ENCODE peak calls at places on chromosomes 16 and 17, in six cellular contexts. Z is endothelial cell, Y is Calu3, X is osteocyte, H is A549, Q is PC-9. L is an unnamed sample.
A peak's percentile ranks its signal among the peaks of the same experiment; 100 is the strongest.

GRCh38 chr17:44400226-44400847 is 10.9 kb upstream of the ITGA2B start:
- DNase-seq in Q (no peak), Z (no peak), X (no peak), H (peak; percentile 48), Y (peak; percentile 26), L (no peak)

GRCh38 chr17:27315322-27315721 is 21.4 kb downstream of the WSB1 start:
- DNase-seq in X (no peak), Y (no peak), Z (no peak), H (no peak), Q (no peak), L (peak; percentile 94)

GRCh38 chr17:60598001-60598736 is 1.8 kb upstream of the PPM1D start:
- DNase-seq in X (no peak), H (no peak), Y (no peak), Z (no peak), Q (no peak), L (no peak)

GRCh38 chr16:56631197-56631596 is 1.3 kb upstream of the MT1M start:
- DNase-seq in Q (no peak), H (no peak), Z (no peak), X (no peak), Y (no peak), L (no peak)

GRCh38 chr16:46972429-46972970 is 974 bp downstream of the DNAJA2 start:
- DNase-seq in Z (no peak), H (peak; percentile 28), Y (no peak), Q (peak; percentile 48), X (peak; percentile 8), L (no peak)

GRCh38 chr17:75873587-75874322 is 4.6 kb downstream of the TRIM47 start:
- DNase-seq in Q (no peak), H (no peak), Y (no peak), X (no peak), Z (no peak), L (no peak)

GRCh38 chr17:44564429-44564828 is 7.1 kb downstream of the FZD2 start:
- DNase-seq in Z (no peak), X (no peak), Y (no peak), H (no peak), Q (no peak), L (no peak)

GRCh38 chr16:84199861-84200260 is 8.9 kb downstream of the ADAD2 start:
- DNase-seq in Y (no peak), H (no peak), X (no peak), Q (no peak), Z (no peak), L (no peak)

GRCh38 chr17:78127240-78127887 is 1.2 kb downstream of the TMC6 start:
- DNase-seq in H (no peak), Q (peak; percentile 39), X (no peak), Y (peak; percentile 61), Z (peak; percentile 53), L (no peak)

GRCh38 chr17:76495663-76496400 is 5.4 kb downstream of the RHBDF2 start:
- DNase-seq in Y (no peak), Q (no peak), X (no peak), H (no peak), Z (no peak), L (no peak)

GRCh38 chr16:54140057-54140787 is 146.4 kb downstream of the IRX3 start:
- DNase-seq in Q (no peak), H (peak; percentile 17), Y (no peak), Z (no peak), X (no peak), L (no peak)

GRCh38 chr17:75530837-75531723 is 5.6 kb downstream of the LLGL2 start:
- DNase-seq in Z (no peak), X (no peak), Q (no peak), Y (no peak), H (no peak), L (no peak)

GRCh38 chr16:51666821-51667220 is 515.8 kb upstream of the SALL1 start:
- DNase-seq in Q (no peak), H (no peak), Z (no peak), Y (no peak), X (no peak), L (no peak)

GRCh38 chr17:491086-492014 is 138.7 kb upstream of the RPH3AL start:
- DNase-seq in H (peak; percentile 56), Y (peak; percentile 12), Q (no peak), X (peak; percentile 92), Z (peak; percentile 52), L (no peak)

GRCh38 chr17:44380767-44381166 is 8.7 kb downstream of the ITGA2B start:
- DNase-seq in Y (no peak), Q (no peak), Z (no peak), H (no peak), X (no peak), L (no peak)

GRCh38 chr17:69147460-69147859 is 5.8 kb upstream of the ABCA6 start:
- DNase-seq in Y (no peak), Z (no peak), Q (no peak), H (no peak), X (no peak), L (no peak)

GRCh38 chr17:72976971-72977767 is 115.3 kb downstream of the SLC39A11 start:
- DNase-seq in H (peak; percentile 44), Q (peak; percentile 84), X (no peak), Y (peak; percentile 65), Z (no peak), L (no peak)

GRCh38 chr16:30929167-30929566 is 5.8 kb downstream of the FBXL19 start:
- DNase-seq in Q (no peak), H (no peak), Y (no peak), Z (no peak), X (no peak), L (no peak)

GRCh38 chr16:728131-728889 is 1.4 kb downstream of the HAGHL start:
- DNase-seq in Z (no peak), Q (peak; percentile 70), Y (peak; percentile 72), H (peak; percentile 88), X (peak; percentile 84), L (no peak)

GRCh38 chr16:73879621-73880020 is 417.0 kb upstream of the PSMD7 start:
- DNase-seq in Y (no peak), Q (no peak), X (no peak), H (no peak), Z (no peak), L (no peak)

GRCh38 chr17:41271858-41272257 is 3.6 kb upstream of the KRTAP9-7 start:
- DNase-seq in Q (no peak), Z (no peak), Y (no peak), H (no peak), X (no peak), L (no peak)

GRCh38 chr16:82067042-82067809 is 32.2 kb downstream of the HSD17B2 start:
- DNase-seq in Y (no peak), Z (no peak), Q (no peak), H (no peak), X (no peak), L (no peak)

GRCh38 chr17:74514632-74515035 is 16.6 kb downstream of the CD300LB start:
- DNase-seq in H (no peak), X (peak; percentile 69), Z (no peak), Y (no peak), Q (no peak), L (no peak)

GRCh38 chr16:28524544-28525179 is 14.1 kb downstream of the NUPR1 start:
- DNase-seq in Q (no peak), X (no peak), Y (no peak), H (no peak), Z (no peak), L (no peak)

GRCh38 chr16:28526201-28527099 is 12.3 kb downstream of the NUPR1 start:
- DNase-seq in X (no peak), Z (no peak), H (no peak), Q (no peak), Y (no peak), L (no peak)

GRCh38 chr16:28521436-28521835 is 14.8 kb upstream of the IL27 start:
- DNase-seq in Z (no peak), Q (no peak), H (no peak), Y (no peak), X (no peak), L (no peak)

GRCh38 chr16:28520672-28521071 is 14.0 kb upstream of the IL27 start:
- DNase-seq in Z (no peak), H (no peak), Y (no peak), Q (no peak), X (no peak), L (no peak)

DNA sequence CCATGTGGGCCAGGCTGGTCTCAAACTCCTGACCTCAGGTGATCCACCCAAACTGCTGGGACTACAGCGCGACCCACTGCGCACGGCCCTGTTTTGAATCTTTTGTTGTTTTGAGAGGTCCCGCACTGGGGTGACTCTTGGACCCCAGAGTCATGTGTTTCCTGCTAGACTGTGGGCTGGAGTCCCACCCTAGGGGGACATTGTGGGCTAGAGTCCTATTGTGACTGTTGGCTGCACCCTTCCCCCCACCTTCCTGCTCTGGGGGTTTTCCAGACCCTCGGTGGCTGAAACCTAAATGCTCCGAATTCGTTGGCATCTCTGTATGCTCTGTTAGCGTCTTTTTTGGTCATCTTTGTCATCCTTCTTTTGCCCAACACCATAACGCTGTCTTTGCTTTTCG is 16.0 kb downstream of the NUPR1 start:
- DNase-seq in H (no peak), X (no peak), Q (no peak), Z (no peak), Y (no peak), L (no peak)
- TF ChIP-seq CTCF in H (no peak), X (no peak), Q (no peak), Z (no peak), Y (no peak), L (no peak)

DNA sequence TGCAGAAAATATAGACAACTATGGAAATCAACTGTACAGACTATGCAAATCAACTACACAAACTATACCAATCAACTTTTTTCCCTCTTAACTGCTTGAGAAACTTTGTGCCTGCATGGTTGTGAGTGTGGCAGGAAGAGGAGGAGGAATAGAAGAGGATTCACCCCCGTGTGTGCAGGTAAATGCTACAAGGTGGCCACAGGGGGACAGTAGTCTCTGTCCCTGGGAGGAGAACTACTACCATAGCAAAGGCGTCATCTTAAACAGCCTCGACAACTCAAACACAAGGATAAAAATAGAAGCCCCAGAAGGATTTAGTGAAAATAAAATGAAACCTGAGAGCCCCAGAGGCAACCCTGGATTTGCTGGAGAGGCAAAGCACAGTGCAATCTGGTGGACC is 199.6 kb upstream of the DYNLRB2 start:
- DNase-seq in X (peak; percentile 40), Y (no peak), Z (no peak), H (no peak), Q (no peak), L (no peak)
- TF ChIP-seq CTCF in X (peak; percentile 29), Y (no peak), Z (no peak), H (no peak), Q (no peak), L (no peak)

GRCh38 chr16:77190478-77191258 is at the start of gene MON1B:
- DNase-seq in H (peak; percentile 99), Y (peak; percentile 97), X (peak; percentile 98), Q (peak; percentile 97), Z (peak; percentile 89), L (peak; percentile 100)
- TF ChIP-seq CTCF in H (no peak), Y (no peak), X (no peak), Q (no peak), Z (no peak), L (no peak)

DNA sequence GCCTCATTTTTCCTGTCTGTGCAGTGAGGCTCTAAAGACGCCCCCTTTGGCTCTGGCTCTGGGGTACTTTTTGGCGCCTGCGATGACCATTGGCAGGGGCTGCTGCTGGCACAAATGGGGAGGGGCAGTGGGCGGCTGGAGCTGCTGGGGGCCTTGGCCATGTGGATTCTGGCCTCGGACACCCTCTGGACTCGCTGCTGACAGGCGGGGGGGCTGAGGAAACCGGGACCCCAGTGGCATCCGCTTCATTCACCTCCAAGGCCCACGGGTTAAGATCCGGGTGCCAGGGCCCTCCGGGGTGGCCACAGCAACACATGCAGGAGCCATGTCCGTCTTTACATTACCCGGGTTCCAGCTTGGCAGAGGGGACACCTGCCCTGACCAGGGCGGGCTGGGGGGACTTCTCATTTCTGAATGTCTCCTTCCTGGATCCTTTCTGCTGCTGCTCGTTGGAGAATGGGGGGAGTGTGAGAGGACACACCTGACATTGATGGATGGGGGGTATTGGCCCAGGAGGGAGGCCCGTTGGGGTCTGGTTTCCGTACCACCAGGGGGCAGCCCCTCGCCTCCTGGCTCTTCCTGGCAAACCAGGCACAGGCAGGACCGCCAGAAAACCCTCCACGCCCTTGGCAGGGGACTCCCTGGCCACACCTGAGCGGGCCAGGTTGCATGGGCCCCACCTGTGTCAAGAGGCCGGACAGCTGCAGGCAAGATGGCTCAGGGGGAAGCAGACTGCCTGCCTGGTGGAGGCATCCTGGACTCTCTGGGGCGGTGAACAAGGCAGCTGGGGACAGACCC is 21.8 kb downstream of the GSE1 start:
- DNase-seq in X (no peak), H (no peak), Y (peak; percentile 21), Q (no peak), Z (peak; percentile 38), L (no peak)
- TF ChIP-seq CTCF in X (peak; percentile 9), H (peak; percentile 13), Y (peak; percentile 26), Q (no peak), Z (peak; percentile 11), L (no peak)